ENCODE peak calls at places on chromosomes 7 and 10, in four cellular contexts. One of them, this sample, is unnamed.

GRCh38 chr7:135197343-135197742 is 14.0 kb downstream of the WDR91 start:
- DNase-seq in HepG2: no peak
- DNase-seq in K562: no peak
- DNase-seq in H1: no peak
- DNase-seq in this sample: no peak

GRCh38 chr10:33377658-33378025 is 43.2 kb upstream of the NRP1 start:
- DNase-seq in HepG2: no peak
- DNase-seq in K562: no peak
- DNase-seq in H1: no peak
- DNase-seq in this sample: no peak

GRCh38 chr10:93028881-93029280 is 31.7 kb upstream of the CYP26C1 start:
- DNase-seq in HepG2: no peak
- DNase-seq in K562: no peak
- DNase-seq in H1: no peak
- DNase-seq in this sample: no peak

GRCh38 chr7:74290999-74291441 is 1.8 kb downstream of the CLIP2 start:
- DNase-seq in HepG2: no peak
- DNase-seq in K562: no peak
- DNase-seq in H1: no peak
- DNase-seq in this sample: no peak

GRCh38 chr10:75402486-75403143 is 1.1 kb upstream of the ZNF503 start:
- DNase-seq in HepG2: no peak
- DNase-seq in K562: no peak
- DNase-seq in H1: no peak
- DNase-seq in this sample: no peak

GRCh38 chr7:1201916-1202315 is 30.8 kb upstream of the UNCX start:
- DNase-seq in HepG2: no peak
- DNase-seq in K562: no peak
- DNase-seq in H1: no peak
- DNase-seq in this sample: no peak

GRCh38 chr7:44085549-44085948 is 3.2 kb upstream of the POLM start:
- DNase-seq in HepG2: no peak
- DNase-seq in K562: no peak
- DNase-seq in H1: no peak
- DNase-seq in this sample: no peak

GRCh38 chr10:20855398-20856038 is 41.6 kb downstream of the NEBL start:
- DNase-seq in HepG2: peak; percentile 28
- DNase-seq in K562: no peak
- DNase-seq in H1: no peak
- DNase-seq in this sample: no peak

GRCh38 chr10:82340166-82340565 is 465.2 kb downstream of the NRG3 start:
- DNase-seq in HepG2: no peak
- DNase-seq in K562: no peak
- DNase-seq in H1: no peak
- DNase-seq in this sample: no peak

GRCh38 chr7:77426052-77426404 is 9.9 kb upstream of the GSAP start:
- DNase-seq in HepG2: no peak
- DNase-seq in K562: no peak
- DNase-seq in H1: no peak
- DNase-seq in this sample: no peak

GRCh38 chr7:97748482-97748881 is 16.6 kb downstream of the TAC1 start:
- DNase-seq in HepG2: no peak
- DNase-seq in K562: no peak
- DNase-seq in H1: no peak
- DNase-seq in this sample: no peak

GRCh38 chr10:35191523-35191922 is 64.9 kb downstream of the CREM start:
- DNase-seq in HepG2: no peak
- DNase-seq in K562: peak; percentile 47
- DNase-seq in H1: no peak
- DNase-seq in this sample: no peak

GRCh38 chr10:132945125-132945893 is 2.9 kb upstream of the CFAP46 start:
- DNase-seq in HepG2: no peak
- DNase-seq in K562: no peak
- DNase-seq in H1: no peak
- DNase-seq in this sample: no peak

GRCh38 chr10:113228570-113228969 is 278.5 kb downstream of the TCF7L2 start:
- DNase-seq in HepG2: no peak
- DNase-seq in K562: no peak
- DNase-seq in H1: no peak
- DNase-seq in this sample: no peak

GRCh38 chr10:95264227-95265051 is 26.4 kb downstream of the PDLIM1 start:
- DNase-seq in HepG2: no peak
- DNase-seq in K562: no peak
- DNase-seq in H1: peak; percentile 52
- DNase-seq in this sample: no peak

GRCh38 chr7:23246540-23246939 is at the start of gene GPNMB:
- DNase-seq in HepG2: no peak
- DNase-seq in K562: no peak
- DNase-seq in H1: no peak
- DNase-seq in this sample: no peak

GRCh38 chr7:2017914-2018785 is 214.6 kb downstream of the MAD1L1 start:
- DNase-seq in HepG2: peak; percentile 56
- DNase-seq in K562: no peak
- DNase-seq in H1: no peak
- DNase-seq in this sample: no peak

GRCh38 chr7:150560486-150560885 is 6.7 kb upstream of the GIMAP4 start:
- DNase-seq in HepG2: no peak
- DNase-seq in K562: no peak
- DNase-seq in H1: no peak
- DNase-seq in this sample: no peak

GRCh38 chr10:123995461-123996131 is 97.8 kb downstream of the CHST15 start:
- DNase-seq in HepG2: peak; percentile 49
- DNase-seq in K562: no peak
- DNase-seq in H1: peak; percentile 75
- DNase-seq in this sample: no peak

GRCh38 chr10:113073549-113074189 is 123.6 kb downstream of the TCF7L2 start:
- DNase-seq in HepG2: peak; percentile 91
- DNase-seq in K562: peak; percentile 32
- DNase-seq in H1: no peak
- DNase-seq in this sample: no peak

GRCh38 chr7:94031865-94032264 is 27.7 kb upstream of the BET1 start:
- DNase-seq in HepG2: no peak
- DNase-seq in K562: no peak
- DNase-seq in H1: no peak
- DNase-seq in this sample: no peak
- TF ChIP-seq RAD21 in HepG2: no peak
- TF ChIP-seq RAD21 in K562: no peak
- TF ChIP-seq RAD21 in H1: no peak
- TF ChIP-seq RAD21 in this sample: no peak

GRCh38 chr10:125149278-125150047 is 10.9 kb downstream of the CTBP2 start:
- DNase-seq in HepG2: no peak
- DNase-seq in K562: peak; percentile 41
- DNase-seq in H1: no peak
- DNase-seq in this sample: no peak
- TF ChIP-seq EP300 in HepG2: no peak
- TF ChIP-seq EP300 in K562: no peak
- TF ChIP-seq EP300 in H1: no peak
- TF ChIP-seq EP300 in this sample: no peak

DNA sequence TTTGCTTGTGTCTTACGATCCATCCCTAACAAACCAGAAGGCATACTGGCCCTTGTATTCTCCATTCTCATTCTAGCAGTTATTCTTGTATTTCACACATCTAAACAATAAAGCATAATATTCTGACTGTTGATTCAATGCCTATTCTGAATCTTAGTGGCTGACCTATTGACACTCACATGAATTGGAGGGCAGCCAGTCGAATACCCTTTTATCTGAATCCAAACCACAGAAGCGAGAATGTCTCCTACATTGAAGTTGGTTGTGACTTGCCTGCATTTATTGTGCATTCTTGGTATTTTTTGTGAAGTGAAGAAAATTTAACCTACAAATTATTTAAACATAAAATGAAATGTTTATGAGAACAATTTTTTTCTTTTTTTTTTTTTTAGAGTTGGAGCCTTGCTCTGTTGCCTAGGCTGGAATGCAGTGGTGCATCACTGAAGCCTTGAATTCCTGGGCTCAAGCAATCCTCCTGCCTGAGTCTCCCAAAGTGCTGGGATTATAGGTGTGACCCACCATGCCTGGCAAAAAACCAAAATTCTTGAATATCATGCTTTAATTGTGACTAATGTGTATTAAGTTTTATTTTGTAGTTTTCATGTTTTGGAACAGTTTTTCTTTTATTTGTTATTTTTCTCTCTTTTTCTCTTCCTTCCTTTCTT is 22.7 kb downstream of the EXOC4 start:
- DNase-seq in HepG2: no peak
- DNase-seq in K562: no peak
- DNase-seq in H1: no peak
- DNase-seq in this sample: no peak
- TF ChIP-seq ZNF274 in HepG2: no peak
- TF ChIP-seq ZNF274 in K562: no peak
- TF ChIP-seq ZNF274 in H1: no peak
- TF ChIP-seq ZNF274 in this sample: no peak

GRCh38 chr7:36280840-36281812 is 108.5 kb upstream of the ANLN start:
- DNase-seq in HepG2: no peak
- DNase-seq in K562: no peak
- DNase-seq in H1: no peak
- DNase-seq in this sample: no peak
- TF ChIP-seq RAD21 in HepG2: no peak
- TF ChIP-seq RAD21 in K562: no peak
- TF ChIP-seq RAD21 in H1: no peak
- TF ChIP-seq RAD21 in this sample: no peak

GRCh38 chr10:131892817-131893675 is 7.8 kb upstream of the PPP2R2D start:
- DNase-seq in HepG2: no peak
- DNase-seq in K562: no peak
- DNase-seq in H1: no peak
- DNase-seq in this sample: no peak
- TF ChIP-seq EP300 in HepG2: no peak
- TF ChIP-seq EP300 in K562: no peak
- TF ChIP-seq EP300 in H1: no peak
- TF ChIP-seq EP300 in this sample: no peak

GRCh38 chr7:27148031-27148775 is 629 bp upstream of the HOXA6 start:
- DNase-seq in HepG2: no peak
- DNase-seq in K562: no peak
- DNase-seq in H1: peak; percentile 57
- DNase-seq in this sample: no peak

GRCh38 chr7:27149817-27150567 is 2.4 kb downstream of the HOXA3 start:
- DNase-seq in HepG2: no peak
- DNase-seq in K562: no peak
- DNase-seq in H1: no peak
- DNase-seq in this sample: no peak

GRCh38 chr7:27147211-27148030 is at the start of gene HOXA6:
- DNase-seq in HepG2: no peak
- DNase-seq in K562: no peak
- DNase-seq in H1: peak; percentile 56
- DNase-seq in this sample: no peak

GRCh38 chr7:27150568-27151340 is 1.6 kb downstream of the HOXA3 start:
- DNase-seq in HepG2: peak; percentile 42
- DNase-seq in K562: peak; percentile 80
- DNase-seq in H1: peak; percentile 86
- DNase-seq in this sample: no peak

GRCh38 chr7:27148776-27149641 is 1.4 kb upstream of the HOXA6 start:
- DNase-seq in HepG2: no peak
- DNase-seq in K562: no peak
- DNase-seq in H1: peak; percentile 46
- DNase-seq in this sample: no peak
- TF ChIP-seq ZNF274 in HepG2: no peak
- TF ChIP-seq ZNF274 in K562: no peak
- TF ChIP-seq ZNF274 in H1: no peak
- TF ChIP-seq ZNF274 in this sample: no peak

GRCh38 chr7:130920122-130920521 is 186.1 kb upstream of the KLF14 start:
- DNase-seq in HepG2: no peak
- DNase-seq in K562: no peak
- DNase-seq in H1: peak; percentile 7
- DNase-seq in this sample: no peak

GRCh38 chr7:130922206-130923112 is 188.5 kb upstream of the KLF14 start:
- DNase-seq in HepG2: peak; percentile 83
- DNase-seq in K562: no peak
- DNase-seq in H1: peak; percentile 35
- DNase-seq in this sample: no peak

GRCh38 chr7:130923930-130924329 is 189.9 kb upstream of the KLF14 start:
- DNase-seq in HepG2: no peak
- DNase-seq in K562: no peak
- DNase-seq in H1: peak; percentile 35
- DNase-seq in this sample: no peak

GRCh38 chr7:130919316-130920103 is 185.5 kb upstream of the KLF14 start:
- DNase-seq in HepG2: peak; percentile 54
- DNase-seq in K562: no peak
- DNase-seq in H1: no peak
- DNase-seq in this sample: no peak

DNA sequence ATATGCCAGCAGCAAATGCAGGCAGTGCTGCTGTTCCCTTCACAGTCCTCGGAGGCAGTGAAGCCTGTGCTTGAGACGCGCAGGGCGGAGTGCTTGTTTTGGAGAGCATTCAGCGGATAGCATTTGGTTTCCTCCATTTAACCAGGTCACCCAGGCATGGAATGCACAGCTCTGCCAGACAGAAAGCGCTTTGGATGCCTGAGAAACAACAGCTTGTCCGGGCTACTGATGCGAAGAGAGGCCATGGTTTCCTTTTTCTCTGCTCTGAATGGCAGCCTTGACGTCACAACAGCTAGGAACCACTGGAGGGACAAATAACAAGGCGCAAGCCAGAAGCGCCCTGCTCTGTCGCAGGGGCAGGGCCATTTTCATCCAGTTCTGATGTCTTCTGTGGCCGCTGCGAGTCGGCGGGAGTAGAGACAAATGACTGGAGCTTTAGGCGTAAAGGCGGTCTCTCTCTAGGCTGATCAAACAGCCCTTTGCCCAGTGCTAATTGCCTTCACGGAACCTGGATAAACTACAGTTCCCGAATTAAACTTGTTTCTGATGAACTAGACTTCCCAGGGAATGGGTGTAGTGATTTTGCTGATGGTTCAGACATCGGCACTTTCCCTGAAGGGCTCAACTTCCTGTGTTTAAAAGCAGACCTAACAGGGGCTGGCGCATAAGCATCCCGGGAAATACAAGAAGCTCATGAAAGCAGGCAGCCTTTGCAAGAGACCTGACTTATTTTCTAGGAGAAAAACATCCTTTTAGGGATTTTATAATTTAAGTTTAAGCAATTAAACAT is 187.6 kb upstream of the KLF14 start:
- DNase-seq in HepG2: no peak
- DNase-seq in K562: no peak
- DNase-seq in H1: peak; percentile 48
- DNase-seq in this sample: no peak
- TF ChIP-seq RAD21 in HepG2: no peak
- TF ChIP-seq RAD21 in K562: no peak
- TF ChIP-seq RAD21 in H1: no peak
- TF ChIP-seq RAD21 in this sample: no peak

DNA sequence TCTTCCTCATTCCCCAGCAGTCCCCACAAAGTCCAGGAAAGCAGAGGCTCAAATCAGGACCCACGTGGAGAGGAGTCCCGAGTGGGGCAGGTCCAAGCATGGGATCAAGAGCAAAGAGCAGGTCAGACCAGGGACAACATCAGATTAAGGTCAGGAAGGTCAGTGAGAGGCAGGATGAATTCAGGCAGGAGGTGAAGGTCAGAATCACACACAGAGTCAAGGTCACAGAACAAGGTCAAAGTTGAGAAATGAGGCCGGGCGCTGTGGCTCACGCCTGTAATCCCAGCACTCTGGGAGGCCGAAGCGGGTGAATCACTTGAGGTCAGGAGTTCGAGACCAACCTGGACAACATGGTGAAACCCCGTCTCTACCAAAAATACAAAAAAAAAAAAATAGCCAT is 2.3 kb downstream of the MYL10 start:
- DNase-seq in HepG2: no peak
- DNase-seq in K562: no peak
- DNase-seq in H1: no peak
- DNase-seq in this sample: no peak
- TF ChIP-seq EP300 in HepG2: no peak
- TF ChIP-seq EP300 in K562: no peak
- TF ChIP-seq EP300 in H1: no peak
- TF ChIP-seq EP300 in this sample: no peak

GRCh38 chr10:78433722-78434535 is 400.3 kb downstream of the RPS24 start:
- DNase-seq in HepG2: no peak
- DNase-seq in K562: no peak
- DNase-seq in H1: no peak
- DNase-seq in this sample: no peak
- TF ChIP-seq ZNF274 in HepG2: no peak
- TF ChIP-seq ZNF274 in K562: no peak
- TF ChIP-seq ZNF274 in H1: no peak
- TF ChIP-seq ZNF274 in this sample: no peak